ENCODE peak calls at places on chromosomes 13 and 19, in six cellular contexts. M is IMR-90, Q is H1, O is mesenchymal stem cell, E is H9, R is mesendoderm. P is an unnamed sample.

GRCh38 chr19:2424686-2425621 is 2.4 kb downstream of the TIMM13 start:
- DNase-seq in M (peak), E (peak), Q (peak), O (peak), R (peak), P (peak)

GRCh38 chr13:114099191-114099590 is 33.2 kb downstream of the RASA3 start:
- DNase-seq in E (peak), O (peak), Q (no peak), M (peak), R (peak), P (no peak)

GRCh38 chr13:43664700-43665191 is 122.0 kb downstream of the ENOX1 start:
- DNase-seq in R (peak), M (peak), O (peak), E (no peak), Q (no peak), P (no peak)

GRCh38 chr19:38032151-38032550 is 125.1 kb downstream of the SIPA1L3 start:
- DNase-seq in M (peak), R (peak), O (no peak), Q (no peak), E (no peak), P (no peak)

GRCh38 chr19:35734889-35735288 is 7.4 kb downstream of the IGFLR1 start:
- DNase-seq in E (no peak), Q (no peak), O (no peak), M (no peak), R (no peak), P (no peak)

GRCh38 chr19:41302624-41303351 is 7.2 kb upstream of the CCDC97 start:
- DNase-seq in M (no peak), E (no peak), O (no peak), Q (no peak), R (no peak), P (no peak)

GRCh38 chr13:81140675-81141074 is 799.7 kb upstream of the SPRY2 start:
- DNase-seq in M (no peak), Q (no peak), O (no peak), E (no peak), R (peak), P (no peak)

GRCh38 chr19:29872224-29872731 is 60.5 kb downstream of the CCNE1 start:
- DNase-seq in Q (peak), R (peak), E (peak), O (peak), M (no peak), P (peak)

GRCh38 chr13:27489456-27489855 is 39.1 kb upstream of the MTIF3 start:
- DNase-seq in Q (no peak), O (no peak), M (no peak), E (no peak), R (no peak), P (no peak)

GRCh38 chr13:102039264-102039663 is 362.6 kb downstream of the FGF14 start:
- DNase-seq in M (no peak), E (no peak), Q (no peak), O (no peak), R (no peak), P (no peak)

GRCh38 chr19:16325671-16326400 is 1.2 kb downstream of the KLF2 start:
- DNase-seq in M (no peak), O (no peak), Q (peak), R (peak), E (peak), P (peak)

GRCh38 chr19:33467851-33468250 is 53.7 kb downstream of the PEPD start:
- DNase-seq in M (no peak), E (peak), O (no peak), R (no peak), Q (no peak), P (no peak)

GRCh38 chr13:48783831-48784230 is 130.1 kb downstream of the CYSLTR2 start:
- DNase-seq in E (no peak), O (no peak), R (no peak), Q (no peak), M (no peak), P (no peak)

GRCh38 chr19:38808741-38809140 is 4.0 kb downstream of the LGALS4 start:
- DNase-seq in M (no peak), Q (no peak), E (no peak), O (no peak), R (no peak), P (no peak)

GRCh38 chr19:19548915-19549537 is 11.0 kb downstream of the CILP2 start:
- DNase-seq in M (peak), E (no peak), O (peak), Q (no peak), R (no peak), P (no peak)

GRCh38 chr19:13027557-13027956 is 32.3 kb downstream of the NFIX start:
- DNase-seq in R (no peak), Q (no peak), M (no peak), O (no peak), E (no peak), P (no peak)
- H3K4me2 ChIP-seq in R (no peak), Q (no peak), M (no peak), O (no peak), E (no peak), P (no peak)

GRCh38 chr19:52273301-52273700 is 3.9 kb downstream of the ZNF766 start:
- DNase-seq in O (no peak), Q (no peak), E (no peak), R (no peak), M (no peak), P (no peak)

GRCh38 chr19:52274191-52274590 is 4.8 kb downstream of the ZNF766 start:
- DNase-seq in M (no peak), E (no peak), R (no peak), O (no peak), Q (no peak), P (no peak)

GRCh38 chr19:52269338-52270261 is at the start of gene ZNF766:
- DNase-seq in R (peak), Q (peak), O (peak), M (peak), E (peak), P (peak)

GRCh38 chr19:52270266-52270885 is 989 bp downstream of the ZNF766 start:
- DNase-seq in R (peak), O (no peak), M (peak), E (no peak), Q (peak), P (no peak)
- H2BK15ac ChIP-seq in R (no peak), O (no peak), M (no peak), E (no peak), Q (no peak), P (no peak)

GRCh38 chr13:33217256-33217655 is 68.3 kb downstream of the STARD13 start:
- DNase-seq in Q (no peak), O (no peak), R (no peak), E (no peak), M (no peak), P (no peak)

GRCh38 chr13:33218020-33218419 is 67.5 kb downstream of the STARD13 start:
- DNase-seq in M (peak), R (peak), Q (no peak), O (peak), E (no peak), P (no peak)

GRCh38 chr13:33212396-33212795 is 73.2 kb downstream of the STARD13 start:
- DNase-seq in R (no peak), M (no peak), E (no peak), Q (no peak), O (no peak), P (no peak)

GRCh38 chr13:33213024-33213795 is 72.3 kb downstream of the STARD13 start:
- DNase-seq in Q (no peak), M (no peak), O (no peak), R (peak), E (no peak), P (no peak)

GRCh38 chr13:33213797-33214196 is 71.8 kb downstream of the STARD13 start:
- DNase-seq in R (no peak), O (no peak), M (peak), Q (no peak), E (no peak), P (no peak)
- H3K4me2 ChIP-seq in R (no peak), O (no peak), M (peak), Q (peak), E (no peak), P (no peak)

GRCh38 chr19:44706506-44707236 is 7.7 kb downstream of the CEACAM16 start:
- DNase-seq in Q (no peak), E (no peak), M (no peak), O (no peak), R (no peak), P (no peak)
- H2BK15ac ChIP-seq in Q (no peak), E (no peak), M (no peak), O (no peak), R (no peak), P (no peak)

GRCh38 chr13:35388456-35388855 is 88.0 kb downstream of the MAB21L1 start:
- DNase-seq in R (no peak), E (no peak), M (no peak), Q (no peak), O (no peak), P (no peak)
- H3K4me2 ChIP-seq in R (no peak), E (no peak), M (no peak), Q (no peak), O (no peak), P (no peak)

DNA sequence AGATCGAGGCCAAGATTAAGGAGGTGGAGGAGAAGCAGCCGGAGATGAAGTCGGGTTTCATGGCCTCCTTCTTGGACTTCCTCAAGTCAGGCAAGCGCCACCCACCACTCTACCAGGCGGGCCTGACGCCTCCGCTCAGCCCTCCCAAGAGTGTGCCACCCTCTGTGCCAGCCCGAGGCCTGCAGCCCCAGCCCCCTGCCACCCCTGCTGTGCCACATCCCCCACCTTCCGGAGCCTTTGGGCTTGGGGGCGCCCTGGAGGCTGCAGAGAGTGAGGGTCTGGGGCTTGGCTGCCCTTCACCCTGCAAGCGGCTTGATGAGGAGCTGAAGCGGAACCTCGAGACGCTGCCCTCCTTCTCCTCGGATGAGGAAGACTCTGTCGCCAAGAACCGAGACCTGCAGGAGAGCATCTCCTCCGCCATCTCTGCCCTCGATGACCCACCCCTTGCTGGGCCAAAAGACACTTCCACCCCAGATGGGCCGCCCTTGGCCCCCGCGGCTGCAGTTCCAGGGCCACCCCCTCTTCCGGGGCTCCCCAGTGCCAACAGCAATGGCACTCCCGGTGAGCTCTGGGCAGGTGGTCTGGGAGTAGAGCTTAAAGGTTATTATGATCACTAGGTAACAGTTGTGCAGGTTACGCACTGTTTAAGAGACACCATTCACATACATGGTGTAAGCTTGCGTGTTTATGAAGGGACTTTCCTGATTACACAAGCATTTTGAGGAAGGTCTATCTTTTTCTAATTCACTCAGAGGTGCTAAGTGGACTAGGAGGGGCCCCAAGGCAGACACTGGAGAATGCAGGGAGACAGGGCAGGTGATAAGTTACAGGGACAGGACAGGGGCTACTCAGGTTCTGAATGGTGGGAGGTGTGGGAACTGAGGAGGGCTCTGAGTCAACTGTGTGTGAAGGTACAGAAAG is 8.7 kb downstream of the PRR12 start:
- DNase-seq in R (no peak), E (no peak), M (no peak), O (no peak), Q (no peak), P (no peak)
- H2BK15ac ChIP-seq in R (no peak), E (no peak), M (no peak), O (no peak), Q (no peak), P (no peak)

DNA sequence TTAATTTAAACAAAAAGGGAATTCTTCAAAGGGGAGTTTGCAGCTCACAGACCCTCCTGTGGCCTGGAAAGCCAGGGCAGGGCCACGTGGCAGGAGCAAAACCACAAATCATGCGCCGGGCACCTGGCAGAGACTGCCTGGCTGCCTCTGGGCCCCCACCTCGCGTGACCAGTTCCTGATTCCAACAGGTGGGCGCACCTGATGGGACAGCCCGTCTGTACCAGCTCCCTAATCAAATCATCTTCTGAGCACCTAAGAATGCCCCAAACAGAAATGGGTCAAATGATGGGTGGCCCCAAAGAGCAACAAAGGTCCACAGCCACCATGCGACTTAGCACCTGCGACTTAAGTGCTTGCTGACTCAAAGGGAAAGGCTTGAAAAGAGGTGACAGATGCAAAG is 9.2 kb downstream of the TMTC4 start:
- DNase-seq in R (no peak), O (no peak), Q (no peak), E (no peak), M (no peak), P (no peak)
- H3K4me2 ChIP-seq in R (no peak), O (no peak), Q (no peak), E (no peak), M (no peak), P (no peak)